ENCODE peak calls at places on chromosomes 16 and 17, in nine cellular contexts. V is stimulated activated CD4-positive, alpha-beta T cell treated with anti-CD3 and anti-CD28 coated beads, Interleukin-4, amount 100 ng/mL, for 1 hour; K is fibroblast of the aortic adventitia; C is body of pancreas; R is stimulated activated CD8-positive, alpha-beta memory T cell treated with anti-CD3 and anti-CD28 coated beads, Interleukin-15, amount 100 ng/mL, for 24 hours; Y is activated CD4-positive, alpha-beta T cell treated with anti-CD3 and anti-CD28 coated beads for 36 hours; M is COLO829; D is psoas muscle; X is NCI-H1417. I is an unnamed sample.

GRCh38 chr16:56314244-56314850 is 111.0 kb downstream of the AMFR start:
- DNase-seq in V (no peak), K (no peak), C (no peak), R (no peak), Y (no peak), M (no peak), D (no peak), X (no peak), I (no peak)

GRCh38 chr17:71709271-71709670 is 411.5 kb upstream of the SOX9 start:
- DNase-seq in V (no peak), K (no peak), C (no peak), R (no peak), Y (no peak), M (no peak), D (no peak), X (no peak), I (no peak)

GRCh38 chr17:60720763-60721531 is 43.3 kb downstream of the BCAS3 start:
- DNase-seq in V (no peak), K (peak; percentile 85), C (peak; percentile 57), R (no peak), Y (peak; percentile 56), M (peak; percentile 56), D (no peak), X (peak; percentile 12), I (peak; percentile 59)

GRCh38 chr17:16383216-16383615 is 2.3 kb downstream of the UBB start:
- DNase-seq in V (no peak), K (no peak), C (no peak), R (no peak), Y (no peak), M (no peak), D (no peak), X (no peak), I (no peak)

GRCh38 chr16:25045696-25046381 is 30.7 kb upstream of the ARHGAP17 start:
- DNase-seq in V (no peak), K (peak; percentile 86), C (no peak), R (no peak), Y (no peak), M (no peak), D (no peak), X (no peak), I (no peak)

GRCh38 chr16:84360170-84360569 is 8.2 kb upstream of the ATP2C2 start:
- DNase-seq in V (no peak), K (no peak), C (no peak), R (no peak), Y (peak; percentile 81), M (no peak), D (no peak), X (no peak), I (no peak)

GRCh38 chr16:81403208-81403600 is 41.4 kb upstream of the CMIP start:
- DNase-seq in V (no peak), K (no peak), C (no peak), R (no peak), Y (no peak), M (no peak), D (no peak), X (no peak), I (no peak)

GRCh38 chr17:12712941-12713340 is 47.3 kb downstream of the MYOCD start:
- DNase-seq in V (no peak), K (no peak), C (no peak), R (no peak), Y (no peak), M (no peak), D (no peak), X (no peak), I (no peak)

GRCh38 chr16:22222006-22222405 is 15.9 kb downstream of the EEF2K start:
- DNase-seq in V (no peak), K (no peak), C (no peak), R (no peak), Y (no peak), M (no peak), D (no peak), X (no peak), I (no peak)